ENCODE peak calls at places on chromosome 3, in six cellular contexts. S is GM23338; V is T follicular helper cell; R is cardiac muscle cell; Z is G401; Y is stimulated activated CD4-positive, alpha-beta T cell treated with anti-CD3 and anti-CD28 coated beads, Interleukin-2, amount 100 ng/mL, for 48 hours. U is an unnamed sample.

GRCh38 chr3:24343084-24343783 is 151.4 kb downstream of the THRB start:
- DNase-seq in Z (no peak), Y (no peak), R (peak; percentile 19), V (no peak), S (no peak), U (no peak)

GRCh38 chr3:158220575-158220974 is 110.7 kb downstream of the RSRC1 start:
- DNase-seq in Z (no peak), Y (no peak), R (no peak), V (no peak), S (no peak), U (no peak)

GRCh38 chr3:17905996-17906395 is 163.6 kb upstream of the TBC1D5 start:
- DNase-seq in R (no peak), S (no peak), V (no peak), Y (no peak), Z (no peak), U (no peak)

GRCh38 chr3:141383555-141384129 is 15.3 kb downstream of the ZBTB38 start:
- DNase-seq in Y (no peak), R (no peak), Z (peak; percentile 63), S (no peak), V (no peak), U (no peak)

GRCh38 chr3:179332240-179332639 is 9.4 kb downstream of the ZNF639 start:
- DNase-seq in Z (no peak), R (no peak), S (no peak), V (no peak), Y (no peak), U (no peak)

GRCh38 chr3:67529915-67530314 is 124.5 kb downstream of the SUCLG2 start:
- DNase-seq in R (peak; percentile 29), V (no peak), S (no peak), Y (no peak), Z (no peak), U (no peak)

GRCh38 chr3:54211097-54211496 is 88.7 kb downstream of the CACNA2D3 start:
- DNase-seq in V (no peak), R (no peak), Z (no peak), Y (no peak), S (no peak), U (no peak)

GRCh38 chr3:9942164-9942563 is 8.5 kb downstream of the CRELD1 start:
- DNase-seq in R (no peak), Y (no peak), V (no peak), Z (no peak), S (no peak), U (no peak)

GRCh38 chr3:164572436-164572835 is 505.9 kb downstream of the SI start:
- DNase-seq in R (no peak), V (no peak), S (no peak), Z (no peak), Y (no peak), U (no peak)

GRCh38 chr3:71926690-71927089 is 141.7 kb upstream of the PROK2 start:
- DNase-seq in S (peak; percentile 41), R (no peak), Z (no peak), Y (no peak), V (no peak), U (no peak)

GRCh38 chr3:141887051-141887450 is 10.6 kb downstream of the ATP1B3 start:
- DNase-seq in S (no peak), R (no peak), V (no peak), Z (no peak), Y (no peak), U (no peak)

GRCh38 chr3:143288944-143289343 is 169.4 kb downstream of the CHST2 start:
- DNase-seq in V (no peak), R (no peak), Z (no peak), S (no peak), Y (no peak), U (no peak)

GRCh38 chr3:108698461-108698860 is 58.7 kb downstream of the RETNLB start:
- DNase-seq in Z (no peak), Y (no peak), V (no peak), S (no peak), R (no peak), U (no peak)

GRCh38 chr3:50123394-50124361 is 31.4 kb upstream of the SEMA3F start:
- DNase-seq in V (no peak), S (peak; percentile 30), Z (no peak), Y (no peak), R (no peak), U (no peak)

GRCh38 chr3:174387736-174388135 is 471.4 kb upstream of the NAALADL2 start:
- DNase-seq in V (no peak), Z (no peak), S (no peak), Y (no peak), R (no peak), U (no peak)

GRCh38 chr3:20083953-20084352 is 43.7 kb downstream of the KAT2B start:
- DNase-seq in S (no peak), Z (no peak), Y (no peak), R (no peak), V (no peak), U (no peak)

GRCh38 chr3:36904641-36905040 is 40.2 kb downstream of the TRANK1 start:
- DNase-seq in Z (no peak), R (peak; percentile 44), S (peak; percentile 59), Y (no peak), V (no peak), U (peak; percentile 34)

GRCh38 chr3:20280257-20280656 is 94.3 kb upstream of the SGO1 start:
- DNase-seq in Y (no peak), R (no peak), Z (no peak), V (no peak), S (peak; percentile 39), U (no peak)

GRCh38 chr3:159766563-159767185 is 222.0 kb upstream of the IL12A start:
- DNase-seq in V (no peak), Z (peak; percentile 54), Y (no peak), R (peak; percentile 61), S (peak; percentile 77), U (no peak)

GRCh38 chr3:29642393-29643033 is 361.6 kb downstream of the RBMS3 start:
- DNase-seq in S (no peak), Z (no peak), R (peak; percentile 64), Y (no peak), V (no peak), U (peak; percentile 75)

GRCh38 chr3:13620281-13620680 is 71.4 kb downstream of the FBLN2 start:
- DNase-seq in Z (no peak), Y (no peak), S (no peak), V (no peak), R (no peak), U (no peak)

GRCh38 chr3:175266478-175266877 is 407.3 kb downstream of the NAALADL2 start:
- DNase-seq in R (peak; percentile 58), Z (no peak), Y (no peak), S (no peak), V (no peak), U (no peak)

GRCh38 chr3:126130081-126130855 is 46.3 kb upstream of the SLC41A3 start:
- DNase-seq in V (no peak), Y (no peak), Z (no peak), S (no peak), R (no peak), U (peak; percentile 4)

GRCh38 chr3:40985195-40985594 is 214.1 kb upstream of the CTNNB1 start:
- DNase-seq in Z (no peak), S (no peak), R (no peak), V (no peak), Y (no peak), U (no peak)

GRCh38 chr3:194730369-194730768 is 44.7 kb downstream of the FAM43A start:
- DNase-seq in V (no peak), S (peak; percentile 34), Z (no peak), R (no peak), Y (no peak), U (peak; percentile 43)

GRCh38 chr3:112466041-112466440 is 33.2 kb downstream of the BTLA start:
- DNase-seq in V (no peak), Y (no peak), S (peak; percentile 47), Z (no peak), R (no peak), U (no peak)

GRCh38 chr3:198030125-198030524 is 70.1 kb downstream of the LMLN start:
- DNase-seq in V (no peak), S (no peak), Y (no peak), Z (no peak), R (no peak), U (no peak)